ENCODE peak calls at places on chromosomes 6 and 20, in six cellular contexts. One of them, this sample, is unnamed.

GRCh38 chr6:118936304-118936703 is 1.3 kb upstream of the MCM9 start:
- DNase-seq in heart left ventricle: no peak
- DNase-seq in T-helper 9 cell: no peak
- DNase-seq in GM23248: no peak
- DNase-seq in left lobe of liver: no peak
- DNase-seq in KG1: no peak
- DNase-seq in this sample: no peak

GRCh38 chr6:10416863-10417641 is 2.2 kb upstream of the TFAP2A start:
- DNase-seq in T-helper 9 cell: no peak
- DNase-seq in heart left ventricle: peak; percentile 53
- DNase-seq in KG1: no peak
- DNase-seq in GM23248: no peak
- DNase-seq in left lobe of liver: no peak
- DNase-seq in this sample: no peak

GRCh38 chr6:43758617-43759050 is 11.4 kb upstream of the VEGFA start:
- DNase-seq in T-helper 9 cell: no peak
- DNase-seq in KG1: no peak
- DNase-seq in GM23248: no peak
- DNase-seq in heart left ventricle: no peak
- DNase-seq in left lobe of liver: no peak
- DNase-seq in this sample: no peak

GRCh38 chr6:11209941-11210340 is 22.5 kb downstream of the NEDD9 start:
- DNase-seq in T-helper 9 cell: no peak
- DNase-seq in GM23248: peak; percentile 58
- DNase-seq in left lobe of liver: no peak
- DNase-seq in KG1: no peak
- DNase-seq in heart left ventricle: no peak
- DNase-seq in this sample: no peak

GRCh38 chr6:35804996-35805736 is at the start of gene LHFPL5:
- DNase-seq in heart left ventricle: peak; percentile 72
- DNase-seq in GM23248: peak; percentile 41
- DNase-seq in left lobe of liver: no peak
- DNase-seq in KG1: no peak
- DNase-seq in T-helper 9 cell: peak; percentile 34
- DNase-seq in this sample: peak; percentile 18

GRCh38 chr20:59469266-59470252 is 134.8 kb upstream of the PHACTR3 start:
- DNase-seq in GM23248: no peak
- DNase-seq in KG1: no peak
- DNase-seq in heart left ventricle: no peak
- DNase-seq in T-helper 9 cell: no peak
- DNase-seq in left lobe of liver: no peak
- DNase-seq in this sample: no peak

GRCh38 chr6:107495196-107495643 is 5.3 kb downstream of the SOBP start:
- DNase-seq in left lobe of liver: no peak
- DNase-seq in T-helper 9 cell: no peak
- DNase-seq in KG1: no peak
- DNase-seq in heart left ventricle: no peak
- DNase-seq in GM23248: peak; percentile 50
- DNase-seq in this sample: no peak

GRCh38 chr6:168574699-168575195 is 133.8 kb downstream of the SMOC2 start:
- DNase-seq in KG1: no peak
- DNase-seq in T-helper 9 cell: no peak
- DNase-seq in GM23248: no peak
- DNase-seq in left lobe of liver: no peak
- DNase-seq in heart left ventricle: no peak
- DNase-seq in this sample: no peak

GRCh38 chr6:5378331-5378730 is 117.0 kb downstream of the FARS2 start:
- DNase-seq in left lobe of liver: no peak
- DNase-seq in heart left ventricle: no peak
- DNase-seq in KG1: no peak
- DNase-seq in GM23248: no peak
- DNase-seq in T-helper 9 cell: no peak
- DNase-seq in this sample: no peak

GRCh38 chr6:146433881-146434741 is 109.5 kb upstream of the RAB32 start:
- DNase-seq in KG1: no peak
- DNase-seq in T-helper 9 cell: no peak
- DNase-seq in heart left ventricle: no peak
- DNase-seq in GM23248: peak; percentile 51
- DNase-seq in left lobe of liver: no peak
- DNase-seq in this sample: no peak

GRCh38 chr20:1887321-1887720 is 7.9 kb upstream of the SIRPA start:
- DNase-seq in T-helper 9 cell: no peak
- DNase-seq in GM23248: no peak
- DNase-seq in KG1: no peak
- DNase-seq in left lobe of liver: no peak
- DNase-seq in heart left ventricle: peak; percentile 51
- DNase-seq in this sample: no peak

GRCh38 chr6:37068523-37069270 is 63.2 kb downstream of the FGD2 start:
- DNase-seq in left lobe of liver: no peak
- DNase-seq in GM23248: no peak
- DNase-seq in KG1: no peak
- DNase-seq in T-helper 9 cell: no peak
- DNase-seq in heart left ventricle: no peak
- DNase-seq in this sample: no peak

This sample was measured in T-helper 2 cell.